ENCODE peak calls at places on chromosomes 6 and 20, in nine cellular contexts. F is Caco-2; M is transverse colon; O is AG04450; N is CD8-positive, alpha-beta T cell; Y is aorta; W is PC-9; L is ovary; X is Panc1. R is an unnamed sample.
A peak's percentile ranks its signal among the peaks of the same experiment; 100 is the strongest.

GRCh38 chr6:132971676-132972075 is 157.3 kb downstream of the RPS12 start:
- DNase-seq in F (no peak), M (no peak), O (no peak), N (no peak), Y (no peak), W (no peak), L (no peak), X (no peak), R (no peak)

GRCh38 chr6:46312657-46313056 is 141.9 kb upstream of the ENPP5 start:
- DNase-seq in F (no peak), M (no peak), O (no peak), N (no peak), Y (peak; percentile 50), W (no peak), L (no peak), X (no peak), R (no peak)

GRCh38 chr6:149940673-149940984 is 1.2 kb upstream of the ULBP2 start:
- DNase-seq in F (no peak), M (no peak), O (no peak), N (no peak), Y (peak; percentile 34), W (no peak), L (no peak), X (no peak), R (no peak)

GRCh38 chr20:46131396-46131795 is 13.3 kb downstream of the CD40 start:
- DNase-seq in F (no peak), M (no peak), O (no peak), N (no peak), Y (no peak), W (no peak), L (no peak), X (no peak), R (no peak)

GRCh38 chr6:56357616-56358373 is 110.4 kb upstream of the COL21A1 start:
- DNase-seq in F (no peak), M (no peak), O (no peak), N (no peak), Y (no peak), W (no peak), L (no peak), X (no peak), R (no peak)

GRCh38 chr6:25637946-25638345 is 14.1 kb upstream of the SCGN start:
- DNase-seq in F (peak; percentile 56), M (peak; percentile 20), O (no peak), N (no peak), Y (no peak), W (no peak), L (no peak), X (no peak), R (no peak)

GRCh38 chr20:53865905-53866786 is 204.2 kb downstream of the BCAS1 start:
- DNase-seq in F (peak; percentile 95), M (peak; percentile 53), O (peak; percentile 27), N (no peak), Y (no peak), W (peak; percentile 99), L (no peak), X (no peak), R (no peak)

GRCh38 chr20:16539280-16539679 is 34.0 kb downstream of the KIF16B start:
- DNase-seq in F (no peak), M (peak; percentile 21), O (no peak), N (no peak), Y (no peak), W (no peak), L (no peak), X (no peak), R (no peak)

GRCh38 chr6:28866342-28867077 is 57.3 kb downstream of the TRIM27 start:
- DNase-seq in F (peak; percentile 89), M (peak; percentile 81), O (no peak), N (peak; percentile 66), Y (peak; percentile 81), W (no peak), L (peak; percentile 75), X (no peak), R (peak; percentile 68)

GRCh38 chr20:37228111-37228510 is 33.5 kb downstream of the GHRH start:
- DNase-seq in F (no peak), M (no peak), O (no peak), N (no peak), Y (peak; percentile 52), W (no peak), L (no peak), X (no peak), R (no peak)

GRCh38 chr6:164167873-164168405 is 753.4 kb downstream of the QKI start:
- DNase-seq in F (no peak), M (no peak), O (no peak), N (no peak), Y (no peak), W (no peak), L (no peak), X (no peak), R (no peak)

GRCh38 chr6:164166996-164167395 is 752.5 kb downstream of the QKI start:
- DNase-seq in F (no peak), M (no peak), O (no peak), N (no peak), Y (no peak), W (no peak), L (no peak), X (no peak), R (no peak)

GRCh38 chr6:164164921-164165320 is 750.4 kb downstream of the QKI start:
- DNase-seq in F (no peak), M (no peak), O (no peak), N (no peak), Y (no peak), W (no peak), L (no peak), X (no peak), R (no peak)

GRCh38 chr6:164168595-164168994 is 754.1 kb downstream of the QKI start:
- DNase-seq in F (no peak), M (no peak), O (no peak), N (no peak), Y (no peak), W (no peak), L (no peak), X (no peak), R (no peak)

DNA sequence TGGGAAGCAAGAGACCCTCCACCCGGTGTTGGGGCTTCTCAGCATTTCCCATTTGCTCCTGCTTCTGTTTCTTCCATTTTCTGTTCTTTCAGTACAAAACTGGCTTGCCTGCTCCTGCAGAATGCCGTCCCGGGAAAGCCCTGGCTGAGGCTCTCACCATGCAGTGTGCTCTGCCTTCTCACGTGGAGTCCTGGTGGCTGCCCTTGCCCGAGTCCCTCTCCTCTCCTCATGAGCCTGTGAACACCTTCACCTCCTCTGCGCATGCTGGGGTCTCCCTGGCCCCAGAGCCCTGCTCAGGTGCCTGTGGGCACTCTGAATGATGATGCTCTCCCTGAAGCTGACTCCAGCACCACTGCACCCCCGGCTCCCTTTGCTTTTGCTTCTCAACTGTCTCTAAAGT is 752.0 kb downstream of the QKI start:
- DNase-seq in F (no peak), M (no peak), O (no peak), N (no peak), Y (no peak), W (no peak), L (no peak), X (no peak), R (no peak)
- H3K27me3 ChIP-seq in F (no peaks in the 10 kb centered on the region), M (no peaks in the 10 kb centered on the region), O (no peaks in the 10 kb centered on the region), N (no peaks in the 10 kb centered on the region), Y (no peaks in the 10 kb centered on the region), W (peaks cover 15% of the 10 kb centered on the region), L (no peaks in the 10 kb centered on the region), X (no peaks in the 10 kb centered on the region), R (no peaks in the 10 kb centered on the region)

DNA sequence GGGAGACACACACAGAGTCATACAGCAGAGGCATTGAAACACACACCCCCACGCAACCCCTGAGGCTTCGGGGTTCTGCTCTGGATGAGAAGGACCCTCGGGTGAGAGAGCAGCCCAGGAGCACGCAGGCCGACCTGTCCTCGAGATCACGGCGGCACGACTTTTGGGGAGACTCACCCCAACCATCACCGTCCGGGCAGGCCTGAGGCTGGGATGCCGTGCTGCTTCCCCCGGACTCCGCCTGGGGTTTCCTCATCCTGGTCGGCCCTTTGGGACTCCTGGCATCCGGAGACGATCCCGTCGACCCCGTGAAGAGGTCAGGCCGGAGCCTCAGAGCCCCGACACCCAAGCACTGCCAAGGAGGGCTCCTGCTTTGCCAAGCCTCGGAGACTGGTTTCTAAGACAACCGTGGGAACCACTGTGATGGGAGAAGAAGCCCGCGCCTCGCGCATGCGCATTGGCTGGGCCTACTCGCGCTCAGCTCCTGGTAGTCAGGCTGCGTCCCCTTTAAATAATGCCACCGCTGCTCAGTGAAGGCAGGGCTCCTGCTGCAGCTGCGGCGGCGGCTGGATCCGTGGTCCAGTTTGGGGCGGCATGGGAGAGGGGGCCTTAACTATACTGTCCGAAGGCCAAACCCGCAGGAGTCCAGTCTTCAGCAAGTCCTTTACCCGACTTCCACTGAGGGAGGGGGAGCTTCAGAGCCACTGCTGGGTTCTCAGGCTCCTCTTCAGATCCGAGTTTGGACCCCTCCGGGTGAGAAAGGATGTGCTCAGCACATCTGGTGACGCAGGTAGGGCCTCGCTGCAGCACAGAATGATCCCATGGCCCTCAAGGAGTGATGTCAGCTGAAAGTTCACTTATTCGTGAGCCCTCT is 171.4 kb upstream of the ZNF337 start:
- DNase-seq in F (no peak), M (peak; percentile 64), O (no peak), N (peak; percentile 55), Y (peak; percentile 89), W (peak; percentile 37), L (peak; percentile 75), X (no peak), R (peak; percentile 55)
- H3K27me3 ChIP-seq in F (no peaks in the 10 kb centered on the region), M (peaks cover 59% of the 10 kb centered on the region), O (peaks cover 20% of the 10 kb centered on the region), N (no peaks in the 10 kb centered on the region), Y (no peaks in the 10 kb centered on the region), W (no peaks in the 10 kb centered on the region), L (no peaks in the 10 kb centered on the region), X (no peaks in the 10 kb centered on the region), R (no peaks in the 10 kb centered on the region)

GRCh38 chr20:2332711-2333110 is 36.9 kb downstream of the TGM3 start:
- DNase-seq in F (no peak), M (no peak), O (no peak), N (no peak), Y (no peak), W (no peak), L (no peak), X (no peak), R (no peak)
- H3K27me3 ChIP-seq in F (no peaks in the 10 kb centered on the region), M (no peaks in the 10 kb centered on the region), O (no peaks in the 10 kb centered on the region), N (no peaks in the 10 kb centered on the region), Y (no peaks in the 10 kb centered on the region), W (no peaks in the 10 kb centered on the region), L (no peaks in the 10 kb centered on the region), X (peaks cover 3% of the 10 kb centered on the region), R (no peaks in the 10 kb centered on the region)

GRCh38 chr6:169169375-169169774 is 84.3 kb downstream of the THBS2 start:
- DNase-seq in F (no peak), M (no peak), O (no peak), N (no peak), Y (no peak), W (no peak), L (no peak), X (no peak), R (no peak)

GRCh38 chr6:169166896-169167580 is 86.6 kb downstream of the THBS2 start:
- DNase-seq in F (no peak), M (no peak), O (no peak), N (no peak), Y (no peak), W (no peak), L (peak; percentile 36), X (no peak), R (no peak)

GRCh38 chr6:169168706-169169105 is 84.9 kb downstream of the THBS2 start:
- DNase-seq in F (no peak), M (no peak), O (no peak), N (no peak), Y (no peak), W (no peak), L (no peak), X (no peak), R (no peak)

GRCh38 chr6:169168302-169168630 is 85.4 kb downstream of the THBS2 start:
- DNase-seq in F (no peak), M (no peak), O (no peak), N (no peak), Y (peak; percentile 73), W (no peak), L (no peak), X (no peak), R (no peak)

GRCh38 chr6:169167581-169168301 is 85.9 kb downstream of the THBS2 start:
- DNase-seq in F (no peak), M (no peak), O (peak; percentile 93), N (no peak), Y (peak; percentile 94), W (no peak), L (peak; percentile 59), X (no peak), R (no peak)
- H3K27me3 ChIP-seq in F (no peaks in the 10 kb centered on the region), M (no peaks in the 10 kb centered on the region), O (no peaks in the 10 kb centered on the region), N (no peaks in the 10 kb centered on the region), Y (no peaks in the 10 kb centered on the region), W (peaks cover 86% of the 10 kb centered on the region), L (no peaks in the 10 kb centered on the region), X (no peaks in the 10 kb centered on the region), R (no peaks in the 10 kb centered on the region)

R was measured in effector memory CD4-positive, alpha-beta T cell.